ENCODE peak calls at places on chromosomes 11 and 22, in five cellular contexts. One of them, this sample, is unnamed.

GRCh38 chr22:37290737-37291136 is 8.4 kb downstream of the CYTH4 start:
- DNase-seq in RCC 7860: no peak
- DNase-seq in NCI-H748 treated with DMSO at 0.1 percent for 48 hours: no peak
- DNase-seq in M059J: peak; percentile 33
- DNase-seq in DMS 273 treated with DMSO at 0.1 percent for 48 hours: no peak
- DNase-seq in this sample: no peak

GRCh38 chr22:38401336-38402084 is 53.5 kb downstream of the KCNJ4 start:
- DNase-seq in RCC 7860: no peak
- DNase-seq in NCI-H748 treated with DMSO at 0.1 percent for 48 hours: no peak
- DNase-seq in M059J: no peak
- DNase-seq in DMS 273 treated with DMSO at 0.1 percent for 48 hours: no peak
- DNase-seq in this sample: no peak

GRCh38 chr11:120255519-120255866 is 15.6 kb downstream of the POU2F3 start:
- DNase-seq in M059J: no peak
- DNase-seq in DMS 273 treated with DMSO at 0.1 percent for 48 hours: no peak
- DNase-seq in RCC 7860: no peak
- DNase-seq in NCI-H748 treated with DMSO at 0.1 percent for 48 hours: no peak
- DNase-seq in this sample: no peak

GRCh38 chr22:50469377-50470305 is 5.2 kb downstream of the SBF1 start:
- DNase-seq in RCC 7860: peak; percentile 74
- DNase-seq in M059J: peak; percentile 64
- DNase-seq in DMS 273 treated with DMSO at 0.1 percent for 48 hours: peak; percentile 86
- DNase-seq in NCI-H748 treated with DMSO at 0.1 percent for 48 hours: no peak
- DNase-seq in this sample: peak; percentile 100

GRCh38 chr11:101583180-101584128 is at the start of gene TRPC6:
- DNase-seq in M059J: no peak
- DNase-seq in NCI-H748 treated with DMSO at 0.1 percent for 48 hours: peak; percentile 27
- DNase-seq in DMS 273 treated with DMSO at 0.1 percent for 48 hours: no peak
- DNase-seq in RCC 7860: no peak
- DNase-seq in this sample: no peak

GRCh38 chr11:3220521-3221407 is 2.2 kb upstream of the MRGPRG start:
- DNase-seq in RCC 7860: no peak
- DNase-seq in NCI-H748 treated with DMSO at 0.1 percent for 48 hours: no peak
- DNase-seq in M059J: no peak
- DNase-seq in DMS 273 treated with DMSO at 0.1 percent for 48 hours: no peak
- DNase-seq in this sample: no peak

GRCh38 chr11:7892751-7893356 is 38.2 kb downstream of the OR10A6 start:
- DNase-seq in DMS 273 treated with DMSO at 0.1 percent for 48 hours: no peak
- DNase-seq in RCC 7860: peak; percentile 50
- DNase-seq in NCI-H748 treated with DMSO at 0.1 percent for 48 hours: peak; percentile 21
- DNase-seq in M059J: peak; percentile 76
- DNase-seq in this sample: no peak

GRCh38 chr11:19697721-19698121 is 14.9 kb upstream of the NAV2 start:
- DNase-seq in DMS 273 treated with DMSO at 0.1 percent for 48 hours: no peak
- DNase-seq in M059J: no peak
- DNase-seq in NCI-H748 treated with DMSO at 0.1 percent for 48 hours: no peak
- DNase-seq in RCC 7860: no peak
- DNase-seq in this sample: no peak

GRCh38 chr22:29750559-29750958 is 16.2 kb downstream of the ZMAT5 start:
- DNase-seq in NCI-H748 treated with DMSO at 0.1 percent for 48 hours: no peak
- DNase-seq in DMS 273 treated with DMSO at 0.1 percent for 48 hours: no peak
- DNase-seq in RCC 7860: no peak
- DNase-seq in M059J: no peak
- DNase-seq in this sample: no peak

GRCh38 chr11:14518820-14519219 is 1.4 kb downstream of the PSMA1 start:
- DNase-seq in NCI-H748 treated with DMSO at 0.1 percent for 48 hours: no peak
- DNase-seq in M059J: no peak
- DNase-seq in DMS 273 treated with DMSO at 0.1 percent for 48 hours: no peak
- DNase-seq in RCC 7860: no peak
- DNase-seq in this sample: no peak

GRCh38 chr11:111531687-111532364 is 8.7 kb upstream of the LAYN start:
- DNase-seq in NCI-H748 treated with DMSO at 0.1 percent for 48 hours: no peak
- DNase-seq in DMS 273 treated with DMSO at 0.1 percent for 48 hours: no peak
- DNase-seq in M059J: peak; percentile 92
- DNase-seq in RCC 7860: peak; percentile 89
- DNase-seq in this sample: peak; percentile 32

GRCh38 chr22:25021409-25021808 is 68.9 kb downstream of the KIAA1671 start:
- DNase-seq in NCI-H748 treated with DMSO at 0.1 percent for 48 hours: no peak
- DNase-seq in M059J: no peak
- DNase-seq in DMS 273 treated with DMSO at 0.1 percent for 48 hours: no peak
- DNase-seq in RCC 7860: no peak
- DNase-seq in this sample: no peak

GRCh38 chr11:63944987-63945386 is 6.2 kb downstream of the NAA40 start:
- DNase-seq in RCC 7860: no peak
- DNase-seq in DMS 273 treated with DMSO at 0.1 percent for 48 hours: no peak
- DNase-seq in NCI-H748 treated with DMSO at 0.1 percent for 48 hours: no peak
- DNase-seq in M059J: no peak
- DNase-seq in this sample: no peak

GRCh38 chr11:64037027-64037633 is 1.4 kb downstream of the FLRT1 start:
- DNase-seq in M059J: no peak
- DNase-seq in RCC 7860: no peak
- DNase-seq in NCI-H748 treated with DMSO at 0.1 percent for 48 hours: no peak
- DNase-seq in DMS 273 treated with DMSO at 0.1 percent for 48 hours: no peak
- DNase-seq in this sample: no peak

GRCh38 chr11:62880231-62880802 is 379 bp upstream of the SLC3A2 start:
- DNase-seq in DMS 273 treated with DMSO at 0.1 percent for 48 hours: no peak
- DNase-seq in RCC 7860: peak; percentile 58
- DNase-seq in M059J: peak; percentile 80
- DNase-seq in NCI-H748 treated with DMSO at 0.1 percent for 48 hours: no peak
- DNase-seq in this sample: no peak

GRCh38 chr11:126186708-126187481 is 24.6 kb downstream of the RPUSD4 start:
- DNase-seq in M059J: no peak
- DNase-seq in NCI-H748 treated with DMSO at 0.1 percent for 48 hours: no peak
- DNase-seq in RCC 7860: no peak
- DNase-seq in DMS 273 treated with DMSO at 0.1 percent for 48 hours: no peak
- DNase-seq in this sample: no peak

GRCh38 chr11:12556788-12557384 is 117.3 kb upstream of the TEAD1 start:
- DNase-seq in M059J: peak; percentile 94
- DNase-seq in RCC 7860: peak; percentile 67
- DNase-seq in NCI-H748 treated with DMSO at 0.1 percent for 48 hours: no peak
- DNase-seq in DMS 273 treated with DMSO at 0.1 percent for 48 hours: peak; percentile 31
- DNase-seq in this sample: no peak

GRCh38 chr11:45266693-45267451 is 19.3 kb downstream of the SYT13 start:
- DNase-seq in RCC 7860: peak; percentile 70
- DNase-seq in NCI-H748 treated with DMSO at 0.1 percent for 48 hours: no peak
- DNase-seq in DMS 273 treated with DMSO at 0.1 percent for 48 hours: no peak
- DNase-seq in M059J: no peak
- DNase-seq in this sample: no peak

GRCh38 chr11:61782841-61783240 is 9.6 kb downstream of the TMEM258 start:
- DNase-seq in DMS 273 treated with DMSO at 0.1 percent for 48 hours: no peak
- DNase-seq in NCI-H748 treated with DMSO at 0.1 percent for 48 hours: no peak
- DNase-seq in RCC 7860: no peak
- DNase-seq in M059J: peak; percentile 28
- DNase-seq in this sample: no peak

GRCh38 chr22:19772422-19772672 is 11.8 kb downstream of the TBX1 start:
- DNase-seq in M059J: no peak
- DNase-seq in RCC 7860: no peak
- DNase-seq in DMS 273 treated with DMSO at 0.1 percent for 48 hours: no peak
- DNase-seq in NCI-H748 treated with DMSO at 0.1 percent for 48 hours: no peak
- DNase-seq in this sample: no peak

GRCh38 chr11:326842-327580 is 6.4 kb upstream of the IFITM3 start:
- DNase-seq in DMS 273 treated with DMSO at 0.1 percent for 48 hours: no peak
- DNase-seq in RCC 7860: no peak
- DNase-seq in NCI-H748 treated with DMSO at 0.1 percent for 48 hours: no peak
- DNase-seq in M059J: no peak
- DNase-seq in this sample: peak; percentile 83

This sample was measured in T-helper 2 cell.